ENCODE peak calls at places on chromosomes 4 and X, in five cellular contexts. D is lower lobe of right lung; J is fibroblast of lung; U is CD4-positive, alpha-beta T cell; P is dorsolateral prefrontal cortex. T is an unnamed sample.

GRCh38 chrX:65034641-65035450 is 58.6 kb upstream of the ZC4H2 start:
- DNase-seq in D (peak), J (peak), U (peak), P (peak), T (peak)

GRCh38 chr4:184983660-184984356 is 34.5 kb upstream of the HELT start:
- DNase-seq in D (peak), J (peak), U (peak), P (peak), T (no peak)

GRCh38 chrX:3815896-3816664 is 102.6 kb upstream of the PRKX start:
- DNase-seq in D (peak), J (peak), U (peak), P (peak), T (peak)

GRCh38 chrX:148223361-148223760 is 242.2 kb downstream of the FMR1NB start:
- DNase-seq in D (no peak), J (no peak), U (no peak), P (no peak), T (no peak)

GRCh38 chrX:21166302-21166982 is 207.8 kb upstream of the CNKSR2 start:
- DNase-seq in D (no peak), J (peak), U (no peak), P (no peak), T (no peak)

GRCh38 chr4:159430896-159431295 is 328.0 kb downstream of the RAPGEF2 start:
- DNase-seq in D (no peak), J (no peak), U (no peak), P (no peak), T (no peak)

GRCh38 chr4:8284391-8284790 is 14.8 kb downstream of the HTRA3 start:
- DNase-seq in D (no peak), J (no peak), U (no peak), P (no peak), T (no peak)

GRCh38 chr4:10160280-10160856 is 43.8 kb upstream of the WDR1 start:
- DNase-seq in D (no peak), J (peak), U (no peak), P (no peak), T (no peak)

GRCh38 chr4:28241021-28241420 is 1380.4 kb downstream of the STIM2 start:
- DNase-seq in D (no peak), J (no peak), U (no peak), P (no peak), T (no peak)

GRCh38 chrX:43225626-43226328 is 430.3 kb upstream of the MAOA start:
- DNase-seq in D (no peak), J (no peak), U (no peak), P (no peak), T (no peak)

GRCh38 chr4:136810626-136811025 is 721.7 kb downstream of the PCDH18 start:
- DNase-seq in D (no peak), J (no peak), U (no peak), P (no peak), T (no peak)

GRCh38 chrX:44742480-44743155 is 101.2 kb upstream of the DUSP21 start:
- DNase-seq in D (no peak), J (no peak), U (no peak), P (no peak), T (no peak)

GRCh38 chr4:101141230-101141629 is 206.1 kb downstream of the PPP3CA start:
- DNase-seq in D (no peak), J (no peak), U (no peak), P (no peak), T (no peak)

GRCh38 chr4:139030614-139031235 is 15.1 kb downstream of the NOCT start:
- DNase-seq in D (no peak), J (peak), U (peak), P (peak), T (peak)

GRCh38 chr4:101019941-101020401 is 327.4 kb downstream of the PPP3CA start:
- DNase-seq in D (no peak), J (no peak), U (peak), P (no peak), T (no peak)

DNA sequence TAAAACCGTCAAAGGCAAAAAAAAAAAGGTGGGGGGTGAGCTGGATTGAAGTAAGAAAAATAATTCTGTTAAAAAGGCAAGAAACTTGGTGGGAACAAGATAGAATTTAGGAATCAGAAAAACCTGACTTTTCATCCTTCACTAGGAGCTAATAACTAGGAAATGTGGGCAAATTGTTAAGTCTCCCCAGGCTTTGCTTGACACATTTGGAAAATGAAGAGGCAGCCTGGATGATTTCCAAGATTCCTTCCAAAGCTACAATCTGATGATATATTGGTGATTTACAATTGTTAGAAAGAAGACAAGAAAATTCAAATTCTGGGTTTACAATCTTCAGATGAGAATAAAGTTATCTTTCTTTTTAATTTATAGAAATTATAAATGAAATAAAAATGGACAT is 1062.5 kb downstream of the ADGRL3 start:
- DNase-seq in D (no peak), J (no peak), U (no peak), P (no peak), T (no peak)
- TF ChIP-seq CTCF in D (no peak), J (no peak), U (no peak), P (no peak), T (no peak)

DNA sequence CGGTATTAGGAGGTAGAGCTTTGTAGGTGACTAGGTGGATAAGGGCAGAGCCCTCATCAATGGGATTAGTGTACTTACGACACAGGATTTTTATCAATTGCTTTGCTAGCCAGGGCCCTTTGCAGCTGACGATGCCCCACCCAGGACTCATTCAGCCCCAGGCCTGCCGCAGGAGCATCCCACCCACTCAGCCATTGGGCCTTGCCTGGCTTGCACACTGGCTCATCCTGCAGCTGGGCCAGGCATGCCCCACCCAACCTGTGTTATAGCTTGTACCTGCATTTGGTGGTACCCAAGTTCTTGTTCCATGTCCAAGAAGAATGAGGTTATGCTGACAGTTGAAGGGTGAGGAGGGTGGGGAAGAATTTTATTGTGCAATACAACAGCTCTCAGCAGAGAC is 317.5 kb downstream of the PPARGC1A start:
- DNase-seq in D (no peak), J (no peak), U (no peak), P (no peak), T (no peak)
- TF ChIP-seq CTCF in D (no peak), J (no peak), U (no peak), P (no peak), T (no peak)

DNA sequence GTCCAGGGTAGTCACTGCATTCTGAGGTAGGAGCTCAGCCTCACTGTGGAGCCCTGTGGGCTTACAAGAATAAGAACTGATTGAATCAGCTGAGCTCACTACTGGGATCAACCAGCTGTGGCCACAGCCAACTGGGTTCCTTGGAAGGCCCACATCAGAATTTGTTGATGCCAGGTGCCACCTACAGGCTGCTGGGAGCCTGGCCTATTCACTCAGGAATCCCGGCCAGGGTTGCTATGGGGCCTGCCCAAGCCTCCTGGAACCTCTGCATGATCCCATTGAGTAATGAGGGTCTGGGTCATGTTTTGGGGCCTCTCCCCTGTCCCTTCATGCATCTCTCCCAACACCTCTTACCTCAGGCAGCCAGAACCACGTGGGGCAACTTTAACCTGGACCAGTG is 53.9 kb upstream of the KIAA1210 start:
- DNase-seq in D (no peak), J (no peak), U (no peak), P (no peak), T (no peak)
- TF ChIP-seq CTCF in D (no peak), J (no peak), U (no peak), P (no peak), T (no peak)

DNA sequence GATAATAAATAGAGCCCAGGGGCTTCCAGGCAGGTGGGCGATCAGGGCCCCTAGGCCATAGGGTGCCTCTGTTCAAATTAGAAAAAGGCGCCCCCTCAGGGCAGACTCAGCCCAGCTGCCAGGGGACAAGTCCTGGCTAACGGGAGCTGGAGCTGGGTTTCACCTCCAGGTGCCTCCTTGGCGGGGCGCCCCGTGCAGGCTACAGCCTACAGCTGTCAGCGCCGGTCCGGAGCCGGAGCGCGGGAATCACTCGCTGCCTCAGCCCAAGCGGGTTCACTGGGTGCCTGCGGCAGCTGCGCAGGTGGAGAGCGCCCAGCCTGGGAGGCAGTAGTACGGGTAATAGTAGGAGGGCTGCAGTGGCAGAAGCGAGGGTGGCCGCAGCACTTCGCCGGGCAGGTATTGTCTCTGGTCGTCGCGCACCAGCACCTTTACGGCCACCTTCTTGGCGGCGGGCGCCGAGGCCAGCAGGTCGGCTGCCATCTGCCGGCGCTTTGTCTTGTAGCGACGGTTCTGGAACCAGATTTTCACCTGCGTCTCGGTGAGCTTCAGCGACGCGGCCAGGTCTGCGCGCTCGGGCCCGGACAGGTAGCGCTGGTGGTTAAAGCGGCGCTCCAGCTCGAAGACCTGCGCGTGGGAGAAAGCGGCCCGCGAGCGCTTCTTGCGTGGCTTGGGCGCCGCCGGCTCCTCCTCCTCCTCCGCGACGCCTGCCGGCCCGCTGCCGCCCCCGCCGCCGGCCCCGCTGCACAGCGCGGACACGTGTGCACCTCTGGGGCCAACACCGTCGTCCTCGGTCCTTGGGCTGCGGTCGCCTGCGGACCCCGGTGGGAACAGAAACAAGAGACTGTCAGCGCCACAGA is 2.4 kb downstream of the NKX3-2 start:
- DNase-seq in D (no peak), J (no peak), U (no peak), P (no peak), T (no peak)
- TF ChIP-seq CTCF in D (no peak), J (no peak), U (no peak), P (no peak), T (no peak)

GRCh38 chrX:153922932-153923857 is 2.9 kb downstream of the ARHGAP4 start:
- DNase-seq in D (peak), J (peak), U (no peak), P (peak), T (no peak)
- TF ChIP-seq CTCF in D (peak), J (peak), U (no peak), P (peak), T (no peak)

DNA sequence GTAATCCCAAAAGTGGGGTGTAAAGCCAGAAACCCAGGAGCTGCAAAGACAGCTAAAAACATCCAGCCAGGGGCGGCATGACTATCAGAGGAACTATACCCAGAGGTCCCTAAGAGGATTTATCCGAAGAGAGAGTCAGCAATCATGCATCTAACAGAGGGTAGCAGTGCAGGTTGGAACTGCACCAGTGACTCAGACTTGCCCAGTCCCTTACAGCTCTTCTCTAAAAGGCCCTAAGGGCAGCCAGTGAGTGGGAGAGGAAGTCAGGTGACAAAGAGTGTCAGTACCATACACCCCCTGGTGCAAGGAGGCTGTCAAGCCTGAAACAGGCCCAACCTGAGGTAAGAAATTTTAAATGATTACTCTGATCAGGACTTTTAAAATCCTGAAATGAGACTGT is 88.1 kb downstream of the CAMK2D start:
- DNase-seq in D (no peak), J (no peak), U (peak), P (no peak), T (peak)
- TF ChIP-seq CTCF in D (no peak), J (no peak), U (no peak), P (no peak), T (no peak)